ENCODE peak calls at places on chromosomes 13 and 19, in six cellular contexts. One of them, this sample, is unnamed.

GRCh38 chr19:38692458-38693379 is 45.3 kb downstream of the ACTN4 start:
- DNase-seq in K562: no peak
- DNase-seq in hepatocyte: no peak
- DNase-seq in HCT116: no peak
- DNase-seq in IMR-90: no peak
- DNase-seq in keratinocyte: no peak
- DNase-seq in this sample: peak

GRCh38 chr13:25179810-25180437 is 7.8 kb upstream of the AMER2 start:
- DNase-seq in K562: no peak
- DNase-seq in keratinocyte: no peak
- DNase-seq in HCT116: no peak
- DNase-seq in IMR-90: no peak
- DNase-seq in hepatocyte: no peak
- DNase-seq in this sample: no peak

GRCh38 chr13:30904043-30904442 is 2.0 kb upstream of the MEDAG start:
- DNase-seq in K562: no peak
- DNase-seq in hepatocyte: no peak
- DNase-seq in IMR-90: peak
- DNase-seq in keratinocyte: no peak
- DNase-seq in HCT116: no peak
- DNase-seq in this sample: no peak

GRCh38 chr19:44576843-44577565 is 36.4 kb upstream of the IGSF23 start:
- DNase-seq in K562: peak
- DNase-seq in keratinocyte: no peak
- DNase-seq in hepatocyte: peak
- DNase-seq in HCT116: peak
- DNase-seq in IMR-90: peak
- DNase-seq in this sample: peak

GRCh38 chr13:75566658-75567057 is 17.1 kb downstream of the UCHL3 start:
- DNase-seq in K562: no peak
- DNase-seq in hepatocyte: peak
- DNase-seq in keratinocyte: no peak
- DNase-seq in HCT116: no peak
- DNase-seq in IMR-90: peak
- DNase-seq in this sample: peak

GRCh38 chr13:30113983-30114491 is 193.3 kb downstream of the KATNAL1 start:
- DNase-seq in HCT116: no peak
- DNase-seq in K562: peak
- DNase-seq in hepatocyte: peak
- DNase-seq in keratinocyte: no peak
- DNase-seq in IMR-90: no peak
- DNase-seq in this sample: no peak

GRCh38 chr13:45718992-45719391 is 16.9 kb downstream of the CBY2 start:
- DNase-seq in HCT116: no peak
- DNase-seq in hepatocyte: no peak
- DNase-seq in IMR-90: no peak
- DNase-seq in keratinocyte: no peak
- DNase-seq in K562: no peak
- DNase-seq in this sample: peak

GRCh38 chr19:15631817-15632216 is 8.9 kb upstream of the CYP4F3 start:
- DNase-seq in HCT116: no peak
- DNase-seq in K562: peak
- DNase-seq in keratinocyte: no peak
- DNase-seq in IMR-90: no peak
- DNase-seq in hepatocyte: no peak
- DNase-seq in this sample: no peak

GRCh38 chr13:25682221-25682620 is 310.4 kb downstream of the ATP8A2 start:
- DNase-seq in hepatocyte: no peak
- DNase-seq in IMR-90: no peak
- DNase-seq in HCT116: no peak
- DNase-seq in K562: no peak
- DNase-seq in keratinocyte: no peak
- DNase-seq in this sample: no peak

GRCh38 chr13:93730780-93731179 is 504.2 kb downstream of the GPC6 start:
- DNase-seq in keratinocyte: no peak
- DNase-seq in IMR-90: peak
- DNase-seq in K562: no peak
- DNase-seq in HCT116: no peak
- DNase-seq in hepatocyte: no peak
- DNase-seq in this sample: peak

GRCh38 chr13:30870049-30870884 is 35.8 kb upstream of the MEDAG start:
- DNase-seq in HCT116: peak
- DNase-seq in keratinocyte: peak
- DNase-seq in IMR-90: peak
- DNase-seq in K562: peak
- DNase-seq in hepatocyte: peak
- DNase-seq in this sample: peak

GRCh38 chr13:73177017-73177416 is 118.2 kb downstream of the KLF5 start:
- DNase-seq in keratinocyte: no peak
- DNase-seq in HCT116: no peak
- DNase-seq in K562: no peak
- DNase-seq in hepatocyte: no peak
- DNase-seq in IMR-90: no peak
- DNase-seq in this sample: no peak

GRCh38 chr13:63344711-63345110 is 1929.1 kb upstream of the PCDH20 start:
- DNase-seq in hepatocyte: no peak
- DNase-seq in HCT116: no peak
- DNase-seq in keratinocyte: no peak
- DNase-seq in K562: no peak
- DNase-seq in IMR-90: no peak
- DNase-seq in this sample: no peak

GRCh38 chr13:111210488-111210887 is 95.4 kb downstream of the ARHGEF7 start:
- DNase-seq in IMR-90: peak
- DNase-seq in keratinocyte: no peak
- DNase-seq in HCT116: no peak
- DNase-seq in K562: no peak
- DNase-seq in hepatocyte: peak
- DNase-seq in this sample: peak

GRCh38 chr19:31083122-31083521 is 266.1 kb downstream of the TSHZ3 start:
- DNase-seq in IMR-90: no peak
- DNase-seq in HCT116: no peak
- DNase-seq in K562: no peak
- DNase-seq in hepatocyte: no peak
- DNase-seq in keratinocyte: no peak
- DNase-seq in this sample: no peak
- H2AFZ ChIP-seq in IMR-90: no peak
- H2AFZ ChIP-seq in HCT116: no peak
- H2AFZ ChIP-seq in K562: no peak
- H2AFZ ChIP-seq in hepatocyte: no peak
- H2AFZ ChIP-seq in keratinocyte: no peak
- H2AFZ ChIP-seq in this sample: no peak

GRCh38 chr13:79483302-79483701 is 2.3 kb downstream of the NDFIP2 start:
- DNase-seq in hepatocyte: no peak
- DNase-seq in keratinocyte: no peak
- DNase-seq in K562: no peak
- DNase-seq in IMR-90: peak
- DNase-seq in HCT116: no peak
- DNase-seq in this sample: peak
- H2AFZ ChIP-seq in hepatocyte: no peak
- H2AFZ ChIP-seq in keratinocyte: no peak
- H2AFZ ChIP-seq in K562: no peak
- H2AFZ ChIP-seq in IMR-90: no peak
- H2AFZ ChIP-seq in HCT116: no peak
- H2AFZ ChIP-seq in this sample: no peak

GRCh38 chr19:35613574-35613973 is 1.0 kb downstream of the HAUS5 start:
- DNase-seq in K562: no peak
- DNase-seq in IMR-90: no peak
- DNase-seq in HCT116: no peak
- DNase-seq in keratinocyte: no peak
- DNase-seq in hepatocyte: no peak
- DNase-seq in this sample: no peak
- H2AFZ ChIP-seq in K562: no peak
- H2AFZ ChIP-seq in IMR-90: no peak
- H2AFZ ChIP-seq in HCT116: no peak
- H2AFZ ChIP-seq in keratinocyte: no peak
- H2AFZ ChIP-seq in hepatocyte: no peak
- H2AFZ ChIP-seq in this sample: no peak

GRCh38 chr13:99689955-99690354 is 188.7 kb downstream of the TM9SF2 start:
- DNase-seq in IMR-90: no peak
- DNase-seq in keratinocyte: no peak
- DNase-seq in HCT116: no peak
- DNase-seq in K562: no peak
- DNase-seq in hepatocyte: no peak
- DNase-seq in this sample: no peak

GRCh38 chr13:99686944-99687382 is 185.7 kb downstream of the TM9SF2 start:
- DNase-seq in IMR-90: no peak
- DNase-seq in HCT116: no peak
- DNase-seq in keratinocyte: no peak
- DNase-seq in K562: no peak
- DNase-seq in hepatocyte: peak
- DNase-seq in this sample: no peak

GRCh38 chr13:99687728-99688397 is 186.6 kb downstream of the TM9SF2 start:
- DNase-seq in IMR-90: no peak
- DNase-seq in K562: no peak
- DNase-seq in hepatocyte: no peak
- DNase-seq in keratinocyte: no peak
- DNase-seq in HCT116: no peak
- DNase-seq in this sample: no peak

GRCh38 chr13:99688776-99689175 is 187.5 kb downstream of the TM9SF2 start:
- DNase-seq in IMR-90: no peak
- DNase-seq in keratinocyte: no peak
- DNase-seq in K562: no peak
- DNase-seq in HCT116: no peak
- DNase-seq in hepatocyte: no peak
- DNase-seq in this sample: no peak

DNA sequence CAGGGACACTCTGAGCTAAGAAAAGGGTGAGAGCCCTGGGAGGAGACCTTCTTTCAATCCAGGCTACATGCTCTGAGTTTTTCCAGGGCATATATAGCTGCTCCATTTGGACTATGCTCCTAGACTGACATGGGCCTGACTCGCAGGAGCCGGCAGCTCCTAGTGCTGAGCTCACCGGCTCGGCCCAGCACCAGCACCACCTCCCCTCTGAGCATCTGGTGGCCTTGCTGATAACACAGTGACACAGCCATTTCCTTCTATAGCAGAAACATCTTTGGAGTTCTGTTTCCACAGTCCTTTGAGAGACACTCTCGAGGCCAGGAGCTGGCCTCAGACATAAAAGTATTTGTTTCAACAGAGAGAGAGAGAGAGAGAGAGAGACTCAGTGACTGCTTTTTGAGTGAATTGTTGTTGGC is 184.9 kb downstream of the TM9SF2 start:
- DNase-seq in K562: peak
- DNase-seq in HCT116: no peak
- DNase-seq in keratinocyte: no peak
- DNase-seq in IMR-90: peak
- DNase-seq in hepatocyte: peak
- DNase-seq in this sample: no peak
- H2AFZ ChIP-seq in K562: no peak
- H2AFZ ChIP-seq in HCT116: no peak
- H2AFZ ChIP-seq in keratinocyte: no peak
- H2AFZ ChIP-seq in IMR-90: no peak
- H2AFZ ChIP-seq in hepatocyte: no peak
- H2AFZ ChIP-seq in this sample: no peak

GRCh38 chr13:98641075-98641474 is 64.2 kb upstream of the STK24 start:
- DNase-seq in K562: no peak
- DNase-seq in IMR-90: no peak
- DNase-seq in hepatocyte: no peak
- DNase-seq in HCT116: no peak
- DNase-seq in keratinocyte: no peak
- DNase-seq in this sample: no peak
- H2AFZ ChIP-seq in K562: no peak
- H2AFZ ChIP-seq in IMR-90: no peak
- H2AFZ ChIP-seq in hepatocyte: no peak
- H2AFZ ChIP-seq in HCT116: no peak
- H2AFZ ChIP-seq in keratinocyte: no peak
- H2AFZ ChIP-seq in this sample: no peak

GRCh38 chr19:4390862-4391693 is 9.3 kb downstream of the SH3GL1 start:
- DNase-seq in hepatocyte: peak
- DNase-seq in IMR-90: no peak
- DNase-seq in K562: no peak
- DNase-seq in HCT116: no peak
- DNase-seq in keratinocyte: no peak
- DNase-seq in this sample: peak
- H2AFZ ChIP-seq in hepatocyte: no peak
- H2AFZ ChIP-seq in IMR-90: peak
- H2AFZ ChIP-seq in K562: no peak
- H2AFZ ChIP-seq in HCT116: no peak
- H2AFZ ChIP-seq in keratinocyte: no peak
- H2AFZ ChIP-seq in this sample: no peak

DNA sequence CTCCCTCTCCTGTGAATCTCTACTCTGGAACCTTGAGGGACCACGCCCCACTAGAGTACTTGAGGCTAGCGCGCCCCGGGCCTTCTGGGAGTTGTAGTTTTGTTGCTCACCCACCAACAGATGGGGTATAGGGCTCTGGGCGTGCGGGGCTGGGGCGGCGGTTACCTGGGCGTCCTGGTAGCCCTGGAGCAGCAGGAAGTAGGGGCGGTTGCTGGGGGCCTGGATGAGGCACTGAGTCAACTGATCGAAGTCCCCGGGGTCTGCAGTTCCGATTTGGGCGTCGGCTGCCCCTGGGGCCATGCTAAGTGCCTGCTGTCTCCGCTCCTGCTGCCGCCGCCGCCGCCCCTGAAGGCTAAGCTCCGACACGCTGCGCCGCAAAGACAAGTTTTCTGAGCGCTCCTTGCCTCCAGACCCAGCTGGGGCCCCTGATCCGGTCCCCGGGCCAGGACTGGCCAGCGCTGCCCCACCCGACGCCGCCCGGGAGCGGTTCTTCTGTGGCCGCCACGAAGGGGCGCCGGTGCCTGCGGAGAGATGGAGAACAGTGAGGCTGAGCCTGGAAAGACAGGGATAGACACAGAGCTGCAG is 5.3 kb downstream of the RASIP1 start:
- DNase-seq in IMR-90: no peak
- DNase-seq in keratinocyte: no peak
- DNase-seq in K562: no peak
- DNase-seq in hepatocyte: peak
- DNase-seq in HCT116: no peak
- DNase-seq in this sample: no peak
- H2AFZ ChIP-seq in IMR-90: peak
- H2AFZ ChIP-seq in keratinocyte: peak
- H2AFZ ChIP-seq in K562: no peak
- H2AFZ ChIP-seq in hepatocyte: peak
- H2AFZ ChIP-seq in HCT116: no peak
- H2AFZ ChIP-seq in this sample: no peak

DNA sequence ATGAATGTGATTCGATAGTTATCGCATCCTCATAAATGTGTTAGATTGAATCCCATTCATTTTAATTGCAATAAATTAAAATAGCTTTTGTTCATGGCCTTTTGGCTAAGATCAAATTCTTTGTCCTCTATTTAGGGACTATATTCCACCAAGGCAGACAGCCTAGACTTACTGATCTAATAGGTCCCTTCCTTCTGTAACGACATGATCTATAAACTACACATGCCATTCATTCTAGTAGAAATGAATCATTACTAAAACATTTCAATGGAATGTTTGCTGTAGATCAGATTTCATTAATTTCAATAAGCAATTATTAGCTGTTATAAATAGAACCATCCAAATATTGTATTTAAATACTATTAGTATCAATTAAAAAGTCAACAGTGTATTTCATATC is 526.6 kb upstream of the KLHL1 start:
- DNase-seq in IMR-90: no peak
- DNase-seq in K562: no peak
- DNase-seq in keratinocyte: no peak
- DNase-seq in HCT116: no peak
- DNase-seq in hepatocyte: no peak
- DNase-seq in this sample: no peak
- H2AFZ ChIP-seq in IMR-90: no peak
- H2AFZ ChIP-seq in K562: no peak
- H2AFZ ChIP-seq in keratinocyte: no peak
- H2AFZ ChIP-seq in HCT116: no peak
- H2AFZ ChIP-seq in hepatocyte: no peak
- H2AFZ ChIP-seq in this sample: no peak

GRCh38 chr13:97222934-97223710 is 989 bp downstream of the MBNL2 start:
- DNase-seq in hepatocyte: no peak
- DNase-seq in K562: no peak
- DNase-seq in IMR-90: no peak
- DNase-seq in HCT116: no peak
- DNase-seq in keratinocyte: no peak
- DNase-seq in this sample: no peak
- H2AFZ ChIP-seq in hepatocyte: no peak
- H2AFZ ChIP-seq in K562: peak
- H2AFZ ChIP-seq in IMR-90: no peak
- H2AFZ ChIP-seq in HCT116: no peak
- H2AFZ ChIP-seq in keratinocyte: no peak
- H2AFZ ChIP-seq in this sample: no peak